ENCODE peak calls at places on chromosomes 3 and 15, in five cellular contexts. B is lung, G is sigmoid colon, E is A549, V is pancreas. L is an unnamed sample.

GRCh38 chr15:72222433-72222832 is 8.6 kb downstream of the PKM start:
- DNase-seq in V (no peak), G (peak), B (no peak), E (peak), L (no peak)

GRCh38 chr15:58475573-58476524 is 44.1 kb downstream of the LIPC start:
- DNase-seq in E (no peak), V (no peak), B (no peak), G (no peak), L (no peak)

GRCh38 chr3:134406331-134407246 is 32.3 kb upstream of the AMOTL2 start:
- DNase-seq in G (no peak), V (peak), B (peak), E (no peak), L (no peak)

GRCh38 chr3:126349071-126349470 is 8.1 kb downstream of the KLF15 start:
- DNase-seq in E (no peak), G (peak), V (peak), B (no peak), L (peak)

GRCh38 chr3:61181874-61182273 is 69.4 kb downstream of the FHIT start:
- DNase-seq in G (no peak), E (peak), B (no peak), V (no peak), L (no peak)

GRCh38 chr15:40233727-40234577 is 4.9 kb upstream of the PAK6 start:
- DNase-seq in B (no peak), G (no peak), V (no peak), E (no peak), L (no peak)

GRCh38 chr15:75171408-75171807 is 30.3 kb upstream of the C15orf39 start:
- DNase-seq in B (no peak), V (no peak), E (no peak), G (no peak), L (no peak)

GRCh38 chr3:11434017-11434526 is 161.9 kb downstream of the ATG7 start:
- DNase-seq in B (peak), V (no peak), E (no peak), G (peak), L (no peak)

GRCh38 chr3:111165411-111165810 is 93.8 kb downstream of the NECTIN3 start:
- DNase-seq in V (no peak), B (no peak), E (no peak), G (no peak), L (no peak)

GRCh38 chr15:80820092-80820491 is 40.9 kb downstream of the CEMIP start:
- DNase-seq in V (no peak), E (no peak), G (no peak), B (no peak), L (no peak)

GRCh38 chr3:183357564-183358079 is 70.8 kb downstream of the MCF2L2 start:
- DNase-seq in E (no peak), V (no peak), G (no peak), B (no peak), L (no peak)

GRCh38 chr3:76206351-76206750 is 421.0 kb upstream of the ZNF717 start:
- DNase-seq in V (no peak), E (no peak), G (no peak), B (no peak), L (no peak)

GRCh38 chr15:36887214-36888017 is 212.9 kb downstream of the MEIS2 start:
- DNase-seq in E (no peak), V (peak), B (no peak), G (no peak), L (no peak)

GRCh38 chr3:186209810-186210752 is 101.2 kb upstream of the ETV5 start:
- DNase-seq in V (peak), E (no peak), G (peak), B (no peak), L (no peak)

GRCh38 chr15:84878504-84878903 is 6.0 kb upstream of the SLC28A1 start:
- DNase-seq in G (peak), B (peak), E (peak), V (peak), L (peak)

GRCh38 chr15:47757331-47757730 is 40.0 kb downstream of the SEMA6D start:
- DNase-seq in G (no peak), B (no peak), E (no peak), V (no peak), L (no peak)

GRCh38 chr3:47002490-47003410 is 23.3 kb downstream of the NBEAL2 start:
- DNase-seq in B (no peak), G (peak), E (no peak), V (peak), L (no peak)

GRCh38 chr3:188335656-188336055 is 181.7 kb downstream of the LPP start:
- DNase-seq in V (no peak), B (no peak), E (no peak), G (no peak), L (no peak)

GRCh38 chr3:185968168-185968567 is 30.4 kb upstream of the TRA2B start:
- DNase-seq in E (no peak), G (no peak), V (no peak), B (no peak), L (no peak)

GRCh38 chr15:55253580-55253979 is 36.0 kb downstream of the RAB27A start:
- DNase-seq in V (no peak), B (no peak), G (no peak), E (no peak), L (no peak)

GRCh38 chr3:197352382-197352781 is 54.0 kb upstream of the DLG1 start:
- DNase-seq in V (no peak), E (no peak), G (peak), B (no peak), L (no peak)

GRCh38 chr3:120907659-120908029 is 361 bp upstream of the STXBP5L start:
- DNase-seq in V (no peak), G (no peak), E (no peak), B (no peak), L (no peak)

GRCh38 chr3:172717493-172718088 is 6.7 kb upstream of the NCEH1 start:
- DNase-seq in V (no peak), G (no peak), B (no peak), E (peak), L (no peak)

GRCh38 chr3:156620260-156620659 is 54.1 kb upstream of the TIPARP start:
- DNase-seq in B (no peak), V (no peak), G (no peak), E (no peak), L (no peak)

GRCh38 chr3:487580-487979 is 291.0 kb downstream of the CHL1 start:
- DNase-seq in E (no peak), G (no peak), V (no peak), B (no peak), L (no peak)

GRCh38 chr15:47410243-47410642 is 307.1 kb upstream of the SEMA6D start:
- DNase-seq in V (no peak), B (no peak), E (no peak), G (no peak), L (no peak)

GRCh38 chr3:167940241-167940640 is 155.5 kb downstream of the GOLIM4 start:
- DNase-seq in B (no peak), E (no peak), V (no peak), G (no peak), L (no peak)

GRCh38 chr3:114362815-114363214 is 69.0 kb downstream of the TIGIT start:
- DNase-seq in B (no peak), V (no peak), G (no peak), E (peak), L (no peak)

GRCh38 chr15:67822537-67823370 is 2.6 kb upstream of the SKOR1 start:
- DNase-seq in B (no peak), E (no peak), G (no peak), V (peak), L (no peak)

GRCh38 chr15:89116404-89116803 is 28.1 kb downstream of the ABHD2 start:
- DNase-seq in E (no peak), V (no peak), B (no peak), G (no peak), L (no peak)

GRCh38 chr3:197490659-197491058 is 65.1 kb downstream of the BDH1 start:
- DNase-seq in B (no peak), E (no peak), G (no peak), V (no peak), L (no peak)

GRCh38 chr3:191568206-191568605 is 107.2 kb downstream of the PYDC2 start:
- DNase-seq in E (no peak), G (no peak), V (no peak), B (no peak), L (no peak)

GRCh38 chr3:463793-464192 is 267.2 kb downstream of the CHL1 start:
- DNase-seq in B (no peak), G (no peak), E (no peak), V (no peak), L (no peak)

DNA sequence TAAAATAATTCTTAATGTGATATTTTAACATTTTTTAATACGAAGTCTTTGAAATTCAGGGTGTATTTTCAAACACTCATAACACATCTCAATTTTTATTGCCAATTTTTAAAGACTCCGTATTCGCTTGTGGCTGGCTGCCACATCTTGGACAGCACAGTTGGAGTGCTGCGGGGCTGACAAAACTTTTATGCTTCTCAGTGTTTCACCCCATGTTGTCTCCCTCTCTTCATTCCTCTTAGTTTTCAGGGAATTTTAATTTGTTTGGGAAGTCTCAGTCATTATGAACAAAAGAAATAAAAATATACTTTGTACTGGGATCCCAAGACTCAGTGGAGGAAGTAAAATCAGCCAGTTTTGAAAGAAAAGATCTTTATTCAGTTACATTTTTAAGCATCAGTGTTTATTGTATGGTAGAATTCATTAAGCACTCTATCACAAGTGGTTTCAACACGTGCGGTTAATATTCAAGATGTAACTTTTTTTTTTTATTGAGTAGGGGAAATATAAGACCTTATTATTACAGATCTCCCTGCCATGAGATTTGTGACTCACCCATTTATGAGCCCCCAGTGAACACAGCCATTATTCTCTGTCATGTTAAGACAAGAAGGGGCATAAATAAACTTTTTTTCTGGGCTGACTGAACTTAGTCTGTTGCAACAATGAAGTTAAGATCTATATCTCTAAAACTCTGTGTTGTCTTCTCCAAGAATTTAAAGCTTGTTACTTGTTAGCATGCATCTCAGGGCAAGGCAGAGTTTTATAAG is 26.8 kb downstream of the KAT2B start:
- DNase-seq in E (no peak), B (no peak), G (peak), V (no peak), L (no peak)
- H3K27ac ChIP-seq in E (no peak), B (no peak), G (peak), V (no peak), L (no peak)

GRCh38 chr3:160210799-160211221 is 14.4 kb upstream of the C3orf80 start:
- DNase-seq in E (no peak), B (no peak), G (no peak), V (no peak), L (no peak)
- TF ChIP-seq CTCF in E (peak), B (no peak), G (no peak), V (no peak), L (no peak)

GRCh38 chr3:193910886-193911738 is 224.8 kb upstream of the HES1 start:
- DNase-seq in V (no peak), E (no peak), B (peak), G (no peak), L (no peak)
- H3K27ac ChIP-seq in V (no peak), E (no peak), B (no peak), G (no peak), L (peak)

GRCh38 chr3:53195602-53196574 is 34.9 kb downstream of the PRKCD start:
- DNase-seq in G (no peak), E (peak), B (peak), V (peak), L (peak)

GRCh38 chr3:53198996-53199395 is 38.0 kb downstream of the PRKCD start:
- DNase-seq in E (no peak), B (no peak), V (no peak), G (no peak), L (no peak)

GRCh38 chr3:53198256-53198977 is 37.4 kb downstream of the PRKCD start:
- DNase-seq in G (no peak), V (no peak), E (no peak), B (no peak), L (no peak)

GRCh38 chr3:53195066-53195450 is 34.0 kb downstream of the PRKCD start:
- DNase-seq in B (no peak), E (no peak), V (no peak), G (no peak), L (no peak)

GRCh38 chr3:53196575-53197407 is 35.8 kb downstream of the PRKCD start:
- DNase-seq in V (no peak), E (no peak), B (no peak), G (no peak), L (no peak)
- TF ChIP-seq CTCF in V (no peak), E (no peak), B (no peak), G (no peak), L (no peak)

GRCh38 chr3:27545061-27545460 is 60.9 kb upstream of the SLC4A7 start:
- DNase-seq in B (no peak), E (no peak), V (no peak), G (no peak), L (no peak)
- H3K27ac ChIP-seq in B (no peak), E (peak), V (no peak), G (no peak), L (no peak)

DNA sequence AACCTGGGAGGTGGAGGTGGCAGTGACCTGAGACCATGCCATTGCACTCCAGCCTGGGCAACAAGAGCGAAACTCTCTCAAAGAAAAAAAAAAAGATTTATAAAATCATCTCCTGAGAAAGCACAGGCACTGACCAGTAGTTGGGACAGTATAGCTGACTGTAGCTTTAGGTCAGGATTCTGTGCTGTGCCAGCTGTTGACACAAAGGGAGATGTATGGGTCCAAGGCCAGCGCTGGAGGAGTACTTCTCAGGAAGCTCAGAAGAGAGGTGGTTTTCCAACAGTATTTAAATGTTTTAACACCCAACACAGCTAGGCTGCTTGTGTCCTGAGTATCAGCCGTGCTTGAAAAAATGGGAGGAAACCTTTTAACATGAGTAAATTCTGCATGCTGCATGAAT is 6.4 kb downstream of the RAMAC start:
- DNase-seq in B (no peak), E (no peak), V (no peak), G (no peak), L (no peak)
- TF ChIP-seq CTCF in B (no peak), E (no peak), V (no peak), G (no peak), L (no peak)

DNA sequence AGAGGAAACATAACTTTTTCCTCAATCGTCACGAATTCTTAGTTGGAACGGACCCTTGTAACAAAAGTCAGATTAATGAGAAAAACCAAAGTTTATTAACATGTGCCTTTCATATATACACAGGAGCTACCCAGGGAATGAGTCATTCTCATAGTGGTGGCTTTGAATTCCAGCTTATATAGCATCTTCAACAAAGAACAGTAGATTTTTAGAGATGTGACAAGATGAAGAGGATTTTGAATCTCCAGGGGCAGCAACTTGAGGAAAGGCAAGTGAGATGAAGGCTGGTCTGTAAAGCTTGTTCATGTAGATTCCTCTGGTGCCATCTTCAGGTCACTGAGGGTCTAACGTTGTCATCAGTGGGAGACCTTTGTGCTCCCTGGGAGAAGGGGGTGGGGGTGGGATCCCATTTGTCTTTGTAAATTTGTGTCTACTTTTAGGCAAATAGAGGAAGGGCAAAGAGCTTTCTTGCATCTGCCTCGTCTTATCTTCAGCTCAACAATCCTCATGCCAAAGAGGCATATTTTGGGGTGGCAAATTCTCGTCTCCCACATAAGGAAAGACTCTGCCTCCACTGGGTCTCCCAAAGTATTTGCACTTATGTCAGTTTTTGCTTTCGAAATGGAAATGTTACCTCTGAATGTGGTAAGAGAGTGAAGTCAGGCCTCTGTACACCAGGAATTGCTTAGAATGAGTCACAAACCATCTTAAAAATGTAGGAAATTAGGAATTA is 29.5 kb downstream of the CLEC3B start:
- DNase-seq in B (no peak), E (peak), G (no peak), V (no peak), L (no peak)
- H3K27ac ChIP-seq in B (no peak), E (peak), G (no peak), V (no peak), L (no peak)

DNA sequence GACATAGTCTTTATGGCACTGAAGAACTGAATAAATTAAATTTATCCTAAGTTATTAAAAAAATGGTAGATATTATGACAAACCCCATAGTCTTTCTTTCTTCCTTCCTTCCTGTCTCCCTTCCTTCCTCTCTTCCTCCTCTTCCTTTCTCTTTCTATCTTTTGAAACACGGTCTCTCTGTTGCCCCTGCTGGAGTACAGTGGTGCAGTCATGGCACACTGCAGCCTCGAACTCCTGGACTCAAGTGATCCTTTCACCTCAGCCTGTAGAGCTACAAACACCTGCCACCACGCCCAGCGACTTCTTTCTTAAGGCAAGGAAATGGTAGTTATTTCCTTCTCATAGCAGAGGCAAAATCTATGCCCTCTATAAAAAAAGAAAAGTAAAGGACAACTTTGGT is 354.6 kb downstream of the GAP43 start:
- DNase-seq in B (no peak), E (no peak), G (no peak), V (no peak), L (no peak)
- TF ChIP-seq CTCF in B (no peak), E (no peak), G (no peak), V (no peak), L (no peak)

GRCh38 chr3:37961622-37962455 is 28.7 kb upstream of the VILL start:
- DNase-seq in G (no peak), E (no peak), V (no peak), B (no peak), L (no peak)
- H3K27ac ChIP-seq in G (peak), E (peak), V (no peak), B (no peak), L (no peak)

DNA sequence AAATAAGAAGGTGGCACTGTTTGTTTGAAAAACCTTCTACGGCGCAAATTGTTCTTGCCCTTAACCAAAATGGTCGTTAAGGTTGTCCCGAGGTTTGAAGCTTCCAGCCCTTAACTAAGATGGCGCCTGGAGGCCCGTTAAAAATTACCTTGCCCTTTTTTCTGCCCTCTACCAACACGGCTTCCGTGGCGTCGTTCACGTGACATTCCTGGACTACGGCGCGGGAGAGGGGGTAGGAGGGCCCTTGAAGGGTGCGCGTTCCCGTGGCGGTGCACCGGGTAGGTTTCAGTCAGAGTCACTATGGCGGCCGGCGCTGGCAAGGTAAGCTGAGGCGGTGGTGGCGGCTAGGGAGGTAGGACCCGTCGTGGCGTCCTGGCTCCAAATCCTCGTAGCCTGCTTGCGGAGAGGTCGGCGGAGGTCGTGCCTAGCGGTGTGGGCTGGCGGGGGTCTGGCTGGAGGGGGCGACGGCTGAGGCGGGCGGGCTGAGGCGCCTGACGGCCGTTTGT is at the start of gene SLMAP:
- DNase-seq in G (peak), E (peak), B (peak), V (peak), L (peak)
- TF ChIP-seq CTCF in G (no peak), E (no peak), B (no peak), V (no peak), L (no peak)